ENCODE peak calls at places on chromosomes 2 and 18, in nine cellular contexts. Y is naive B cell; K is B cell; C is posterior cingulate gyrus; U is epithelial cell of proximal tubule; J is right cardiac atrium; B is mesothelial cell of epicardium; M is HT1080; O is activated CD8-positive, alpha-beta T cell treated with anti-CD3 and anti-CD28 coated beads, Interleukin-2, amount 10 ng/mL, durations not matched to agents 7 days and 5 days. L is an unnamed sample.

GRCh38 chr2:26687785-26688184 is 4.7 kb upstream of the KCNK3 start:
- DNase-seq in Y (no peak), K (no peak), C (no peak), U (no peak), J (no peak), B (no peak), M (no peak), O (no peak), L (peak)

GRCh38 chr2:86686905-86687304 is 33.2 kb upstream of the RMND5A start:
- DNase-seq in Y (no peak), K (no peak), C (no peak), U (no peak), J (no peak), B (no peak), M (no peak), O (no peak), L (no peak)

GRCh38 chr2:141557329-141558098 is 573.3 kb downstream of the LRP1B start:
- DNase-seq in Y (no peak), K (no peak), C (no peak), U (peak), J (no peak), B (no peak), M (peak), O (no peak), L (no peak)

GRCh38 chr2:33620-34019 is 12.7 kb downstream of the FAM110C start:
- DNase-seq in Y (no peak), K (no peak), C (no peak), U (no peak), J (no peak), B (no peak), M (peak), O (peak), L (no peak)

GRCh38 chr2:128237081-128237534 is 81.6 kb downstream of the HS6ST1 start:
- DNase-seq in Y (no peak), K (no peak), C (no peak), U (no peak), J (no peak), B (no peak), M (no peak), O (no peak), L (no peak)

GRCh38 chr2:39325966-39326365 is 82.2 kb upstream of the CDKL4 start:
- DNase-seq in Y (no peak), K (no peak), C (no peak), U (no peak), J (no peak), B (no peak), M (peak), O (no peak), L (no peak)

GRCh38 chr2:27756544-27757498 is 14.7 kb upstream of the MRPL33 start:
- DNase-seq in Y (no peak), K (no peak), C (no peak), U (no peak), J (peak), B (no peak), M (no peak), O (no peak), L (peak)

GRCh38 chr2:98399112-98399511 is 45.5 kb upstream of the INPP4A start:
- DNase-seq in Y (no peak), K (no peak), C (no peak), U (no peak), J (no peak), B (no peak), M (no peak), O (no peak), L (no peak)

GRCh38 chr2:136248242-136248641 is 130.3 kb upstream of the CXCR4 start:
- DNase-seq in Y (no peak), K (no peak), C (no peak), U (peak), J (peak), B (no peak), M (peak), O (no peak), L (no peak)

GRCh38 chr2:236162031-236162803 is 6.0 kb downstream of the GBX2 start:
- DNase-seq in Y (no peak), K (peak), C (no peak), U (no peak), J (no peak), B (no peak), M (no peak), O (no peak), L (no peak)

GRCh38 chr18:59839241-59839640 is 60.6 kb upstream of the PMAIP1 start:
- DNase-seq in Y (no peak), K (no peak), C (no peak), U (no peak), J (no peak), B (no peak), M (no peak), O (no peak), L (no peak)

GRCh38 chr2:210997373-210997772 is 441.0 kb downstream of the CPS1 start:
- DNase-seq in Y (no peak), K (no peak), C (no peak), U (no peak), J (no peak), B (no peak), M (peak), O (no peak), L (no peak)

GRCh38 chr2:200042102-200042735 is 86.8 kb downstream of the MAIP1 start:
- DNase-seq in Y (no peak), K (no peak), C (no peak), U (no peak), J (no peak), B (no peak), M (peak), O (no peak), L (no peak)

GRCh38 chr2:167190053-167190452 is 301.8 kb downstream of the XIRP2 start:
- DNase-seq in Y (no peak), K (no peak), C (no peak), U (peak), J (peak), B (no peak), M (peak), O (no peak), L (no peak)

GRCh38 chr2:46087492-46087891 is 209.7 kb upstream of the EPAS1 start:
- DNase-seq in Y (no peak), K (no peak), C (no peak), U (no peak), J (no peak), B (no peak), M (no peak), O (no peak), L (no peak)

GRCh38 chr18:74186661-74187060 is 38.3 kb downstream of the TIMM21 start:
- DNase-seq in Y (no peak), K (no peak), C (no peak), U (no peak), J (no peak), B (no peak), M (no peak), O (no peak), L (no peak)

GRCh38 chr18:79971211-79971952 is 6.9 kb downstream of the HSBP1L1 start:
- DNase-seq in Y (no peak), K (no peak), C (no peak), U (no peak), J (no peak), B (no peak), M (no peak), O (no peak), L (no peak)

GRCh38 chr2:144694456-144694855 is 174.5 kb upstream of the ZEB2 start:
- DNase-seq in Y (no peak), K (no peak), C (no peak), U (no peak), J (no peak), B (no peak), M (peak), O (no peak), L (no peak)

GRCh38 chr2:29017716-29018275 is 36.7 kb downstream of the TOGARAM2 start:
- DNase-seq in Y (no peak), K (no peak), C (no peak), U (no peak), J (no peak), B (no peak), M (no peak), O (no peak), L (no peak)

GRCh38 chr2:233354971-233355574 is 779 bp downstream of the DGKD start:
- DNase-seq in Y (no peak), K (no peak), C (no peak), U (no peak), J (peak), B (no peak), M (no peak), O (peak), L (no peak)

GRCh38 chr2:100870652-100871531 is 51.0 kb downstream of the NPAS2 start:
- DNase-seq in Y (no peak), K (no peak), C (no peak), U (no peak), J (no peak), B (no peak), M (no peak), O (no peak), L (no peak)

GRCh38 chr2:69298261-69298660 is 88.8 kb downstream of the GFPT1 start:
- DNase-seq in Y (no peak), K (no peak), C (no peak), U (peak), J (no peak), B (no peak), M (peak), O (no peak), L (no peak)

GRCh38 chr2:106192752-106193490 is 1.2 kb downstream of the UXS1 start:
- DNase-seq in Y (no peak), K (peak), C (no peak), U (peak), J (no peak), B (no peak), M (peak), O (peak), L (peak)

GRCh38 chr2:170324640-170325046 is 146.7 kb downstream of the MYO3B start:
- DNase-seq in Y (peak), K (no peak), C (no peak), U (no peak), J (no peak), B (no peak), M (peak), O (peak), L (no peak)